ENCODE peak calls at places on chromosomes 4 and X, in nine cellular contexts. M is lower leg skin; I is MM.1S; G is uterus; E is HL-60; Z is coronary artery; N is CD8-positive, alpha-beta T cell; J is tibial nerve; T is brain microvascular endothelial cell. Y is an unnamed sample.

GRCh38 chr4:7988437-7988836 is 48.8 kb upstream of the AFAP1 start:
- DNase-seq in T (peak), E (no peak), G (no peak), M (no peak), N (no peak), J (no peak), Z (no peak), I (no peak), Y (no peak)

GRCh38 chrX:10172867-10173266 is 16.1 kb downstream of the CLCN4 start:
- DNase-seq in M (no peak), I (no peak), N (no peak), Z (no peak), G (no peak), E (no peak), J (no peak), T (no peak), Y (no peak)

GRCh38 chrX:67998540-67998939 is 434.8 kb downstream of the OPHN1 start:
- DNase-seq in I (no peak), N (no peak), T (no peak), J (no peak), M (no peak), Z (no peak), G (no peak), E (no peak), Y (no peak)

GRCh38 chrX:17590892-17591740 is 146.2 kb upstream of the SCML1 start:
- DNase-seq in G (peak), J (peak), I (peak), T (peak), M (no peak), Z (no peak), N (no peak), E (no peak), Y (peak)

GRCh38 chr4:177441803-177442622 is at the start of gene AGA:
- DNase-seq in E (peak), G (peak), T (peak), I (peak), Z (peak), N (peak), J (peak), M (peak), Y (peak)

GRCh38 chrX:154775611-154776349 is 13.1 kb downstream of the DKC1 start:
- DNase-seq in Z (no peak), I (peak), E (no peak), J (no peak), N (no peak), M (no peak), G (no peak), T (no peak), Y (no peak)

GRCh38 chr4:161188578-161188977 is 975.2 kb downstream of the FSTL5 start:
- DNase-seq in E (no peak), I (no peak), J (no peak), N (no peak), T (no peak), Z (no peak), G (no peak), M (no peak), Y (no peak)

GRCh38 chr4:142567199-142567598 is 278.9 kb downstream of the INPP4B start:
- DNase-seq in Z (no peak), M (no peak), G (no peak), I (no peak), E (no peak), N (peak), J (no peak), T (no peak), Y (no peak)

GRCh38 chrX:136028383-136028984 is 43.2 kb downstream of the SLC9A6 start:
- DNase-seq in N (no peak), M (no peak), Z (no peak), J (no peak), I (peak), T (no peak), E (no peak), G (no peak), Y (peak)

GRCh38 chr4:15654556-15655222 is 468 bp downstream of the FBXL5 start:
- DNase-seq in J (no peak), E (no peak), G (peak), T (peak), Z (peak), M (peak), N (peak), I (peak), Y (peak)

GRCh38 chr4:123990310-123990709 is 593.7 kb downstream of the SPRY1 start:
- DNase-seq in G (no peak), N (no peak), I (no peak), M (no peak), T (no peak), E (no peak), J (no peak), Z (no peak), Y (no peak)

GRCh38 chrX:86237482-86237881 is 89.2 kb downstream of the DACH2 start:
- DNase-seq in M (no peak), N (no peak), Z (no peak), T (no peak), G (no peak), J (no peak), E (no peak), I (no peak), Y (no peak)

GRCh38 chr4:14446311-14446710 is 556.0 kb upstream of the CPEB2 start:
- DNase-seq in G (no peak), N (no peak), T (peak), E (no peak), Z (no peak), J (no peak), I (no peak), M (no peak), Y (no peak)

GRCh38 chr4:42271096-42271495 is 118.6 kb upstream of the BEND4 start:
- DNase-seq in E (no peak), G (no peak), M (no peak), I (no peak), J (no peak), T (no peak), N (no peak), Z (no peak), Y (no peak)

GRCh38 chr4:87270144-87270543 is 49.7 kb upstream of the KLHL8 start:
- DNase-seq in E (no peak), N (no peak), I (no peak), T (peak), M (no peak), G (no peak), J (no peak), Z (no peak), Y (no peak)

GRCh38 chr4:4762300-4762699 is 97.2 kb upstream of the MSX1 start:
- DNase-seq in T (no peak), N (no peak), I (no peak), E (no peak), Z (no peak), M (peak), J (no peak), G (no peak), Y (no peak)

GRCh38 chrX:55007633-55008032 is 7.5 kb downstream of the APEX2 start:
- DNase-seq in I (no peak), T (peak), J (no peak), G (peak), Z (no peak), M (no peak), N (no peak), E (no peak), Y (no peak)

GRCh38 chrX:22742174-22742573 is 257.6 kb upstream of the DDX53 start:
- DNase-seq in Z (no peak), E (no peak), T (no peak), N (no peak), J (no peak), M (no peak), G (no peak), I (no peak), Y (no peak)

GRCh38 chr4:143514432-143514831 is 930 bp downstream of the SMARCA5 start:
- DNase-seq in T (peak), N (no peak), M (peak), J (peak), E (no peak), Z (peak), G (peak), I (peak), Y (peak)

GRCh38 chr4:183960021-183960420 is 54.9 kb downstream of the STOX2 start:
- DNase-seq in J (peak), G (peak), Z (no peak), I (no peak), T (peak), N (no peak), E (no peak), M (no peak), Y (no peak)

GRCh38 chr4:1566838-1567518 is 117.1 kb downstream of the FAM53A start:
- DNase-seq in E (no peak), T (no peak), Z (no peak), I (no peak), N (no peak), M (no peak), J (no peak), G (no peak), Y (no peak)

GRCh38 chr4:2940267-2941137 is 22.7 kb downstream of the NOP14 start:
- DNase-seq in J (no peak), N (no peak), E (no peak), M (peak), G (no peak), Z (peak), T (no peak), I (no peak), Y (no peak)

GRCh38 chrX:6778547-6779231 is 243.8 kb upstream of the VCX3A start:
- DNase-seq in T (no peak), J (no peak), Z (no peak), M (no peak), I (no peak), G (no peak), N (no peak), E (no peak), Y (no peak)

GRCh38 chr4:6608758-6609414 is 31.6 kb upstream of the MRFAP1 start:
- DNase-seq in E (no peak), T (peak), I (no peak), N (no peak), J (no peak), M (no peak), Z (no peak), G (no peak), Y (no peak)

GRCh38 chrX:153989971-153990655 is 17.6 kb downstream of the TMEM187 start:
- DNase-seq in J (no peak), G (no peak), Z (no peak), I (no peak), E (no peak), N (no peak), M (no peak), T (no peak), Y (no peak)

GRCh38 chrX:149903889-149904748 is 23.1 kb downstream of the MAGEA8 start:
- DNase-seq in M (no peak), J (no peak), E (no peak), N (no peak), Z (no peak), G (no peak), T (peak), I (peak), Y (no peak)

GRCh38 chrX:52078133-52078532 is 9.2 kb upstream of the MAGED4B start:
- DNase-seq in E (no peak), Z (no peak), G (no peak), I (no peak), M (no peak), J (no peak), N (no peak), T (no peak), Y (no peak)

GRCh38 chrX:95346854-95347253 is 1337.8 kb upstream of the DIAPH2 start:
- DNase-seq in M (no peak), Z (no peak), E (no peak), T (no peak), I (peak), G (no peak), N (no peak), J (no peak), Y (no peak)

GRCh38 chrX:148193759-148194158 is 212.6 kb downstream of the FMR1NB start:
- DNase-seq in Z (no peak), T (no peak), J (no peak), N (no peak), I (no peak), M (no peak), G (no peak), E (no peak), Y (no peak)
- TF ChIP-seq CTCF in Z (no peak), T (no peak), J (no peak), N (no peak), I (no peak), M (no peak), G (no peak), E (no peak), Y (no peak)

DNA sequence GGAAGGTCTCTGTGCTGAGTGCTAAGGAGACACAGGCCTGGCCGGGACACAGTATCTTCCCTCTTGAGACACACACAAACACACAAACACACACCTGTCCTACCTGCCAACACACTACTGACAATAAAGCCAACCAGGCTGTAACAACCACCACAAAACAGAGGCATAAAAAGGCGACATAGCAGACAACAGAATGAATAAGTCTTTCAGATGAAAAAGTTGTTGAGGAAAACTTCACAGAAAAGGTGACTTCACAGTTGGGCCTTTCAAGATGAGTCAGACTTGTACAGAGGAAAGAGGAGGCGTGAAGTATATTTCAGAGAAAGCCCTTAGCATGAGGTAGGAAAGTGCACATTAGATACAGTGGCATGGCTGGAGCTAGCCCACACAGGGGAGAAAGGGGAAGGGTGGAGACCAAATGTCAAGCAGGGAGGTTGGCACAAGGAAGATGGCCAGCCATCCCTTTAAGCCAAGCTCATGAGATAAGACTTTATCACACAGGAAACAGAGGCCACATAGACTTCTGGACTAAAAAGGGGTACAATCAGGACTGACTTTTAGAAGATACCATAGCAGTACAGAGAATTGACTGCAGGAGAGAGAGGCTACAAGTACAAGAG is 54.0 kb downstream of the SLC9A7 start:
- DNase-seq in N (no peak), M (no peak), G (no peak), I (no peak), J (no peak), T (peak), E (no peak), Z (no peak), Y (peak)
- TF ChIP-seq CTCF in N (no peak), M (no peak), G (no peak), I (no peak), J (no peak), T (no peak), E (no peak), Z (no peak), Y (no peak)

DNA sequence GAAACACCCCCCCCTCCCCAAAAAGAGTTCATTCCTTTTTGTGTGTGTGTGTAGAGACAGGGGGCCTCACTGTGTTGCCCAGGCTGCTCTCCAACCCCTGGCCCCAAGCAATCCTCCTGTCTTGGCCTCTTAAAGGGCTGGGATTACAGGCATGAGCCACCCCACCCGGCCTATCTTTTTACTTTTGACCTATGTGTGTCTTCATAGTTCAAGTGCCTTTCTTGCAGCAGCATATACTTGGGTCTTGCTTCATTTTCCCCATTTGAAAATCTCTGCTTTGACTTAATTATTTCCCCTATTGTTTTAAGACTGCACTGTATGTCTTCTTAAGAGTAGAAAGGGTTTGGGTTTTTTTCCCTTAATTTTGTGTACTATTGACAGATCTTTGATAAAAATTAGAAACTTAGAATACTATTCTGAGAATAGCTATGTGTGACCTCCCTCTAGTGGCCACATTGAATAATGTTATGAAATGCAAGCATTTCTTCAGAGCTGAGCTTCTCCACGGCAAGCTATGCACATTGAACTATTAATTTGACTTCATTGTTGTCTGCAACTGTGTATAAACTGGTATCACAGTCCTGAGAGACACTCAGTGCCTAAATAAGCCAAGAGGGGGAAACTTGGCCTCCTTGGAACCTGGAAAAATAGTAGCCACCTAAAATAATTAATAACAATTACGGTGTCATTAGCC is 8.7 kb upstream of the SLC25A4 start:
- DNase-seq in Z (no peak), N (no peak), G (no peak), I (peak), T (no peak), J (no peak), M (no peak), E (no peak), Y (peak)
- TF ChIP-seq CTCF in Z (peak), N (peak), G (peak), I (peak), T (peak), J (peak), M (no peak), E (peak), Y (peak)

DNA sequence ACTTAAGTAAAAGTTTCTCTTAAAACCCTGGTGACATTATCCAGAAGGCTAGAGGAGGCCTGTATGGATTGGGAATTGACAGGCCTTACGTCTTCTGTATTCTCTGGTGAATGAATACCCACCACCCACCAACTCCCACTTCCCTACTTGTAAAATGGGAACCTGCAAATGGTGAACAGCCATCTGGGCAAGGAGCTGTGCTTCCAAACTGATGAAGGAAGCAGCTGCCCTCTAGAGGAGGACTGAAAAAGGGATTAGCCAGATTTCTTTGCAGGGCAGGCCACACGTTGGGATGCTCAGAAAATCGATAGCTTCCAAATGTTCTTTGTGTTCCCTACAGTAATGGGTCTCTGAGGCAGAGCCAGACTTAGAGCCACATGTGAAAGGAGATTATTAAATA is 39.3 kb upstream of the LPAR4 start:
- DNase-seq in J (no peak), T (peak), M (no peak), N (no peak), E (no peak), Z (no peak), G (no peak), I (no peak), Y (no peak)
- TF ChIP-seq CTCF in J (no peak), T (peak), M (no peak), N (no peak), E (peak), Z (no peak), G (peak), I (peak), Y (peak)

GRCh38 chrX:40922307-40922706 is 162.9 kb upstream of the USP9X start:
- DNase-seq in N (no peak), E (no peak), M (no peak), I (peak), Z (no peak), T (peak), G (no peak), J (no peak), Y (no peak)
- TF ChIP-seq CTCF in N (no peak), E (no peak), M (no peak), I (peak), Z (no peak), T (peak), G (no peak), J (no peak), Y (no peak)

DNA sequence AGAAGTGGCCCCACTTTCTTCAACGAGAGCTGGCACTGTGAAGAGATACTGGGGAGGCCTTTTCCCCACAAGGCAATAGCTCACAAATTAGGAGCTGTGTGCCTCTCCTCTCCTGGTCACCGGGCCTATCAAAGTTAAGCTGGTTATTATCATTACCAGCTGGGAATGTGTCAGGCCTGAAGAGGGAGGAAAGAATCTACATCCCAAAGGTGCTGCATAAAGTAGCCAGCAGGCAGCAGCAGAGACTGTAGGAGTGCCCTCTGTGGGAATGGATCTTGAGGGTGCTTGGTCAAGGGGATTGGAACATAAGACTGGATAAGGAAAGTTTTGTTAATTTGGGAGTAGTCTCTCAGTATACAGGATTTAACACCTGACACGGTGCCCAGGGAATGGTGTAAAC is 9.1 kb upstream of the TMPRSS11D start:
- DNase-seq in G (no peak), N (no peak), J (no peak), T (no peak), M (no peak), E (no peak), I (no peak), Z (no peak), Y (no peak)
- TF ChIP-seq CTCF in G (no peak), N (no peak), J (no peak), T (peak), M (no peak), E (no peak), I (no peak), Z (no peak), Y (no peak)

DNA sequence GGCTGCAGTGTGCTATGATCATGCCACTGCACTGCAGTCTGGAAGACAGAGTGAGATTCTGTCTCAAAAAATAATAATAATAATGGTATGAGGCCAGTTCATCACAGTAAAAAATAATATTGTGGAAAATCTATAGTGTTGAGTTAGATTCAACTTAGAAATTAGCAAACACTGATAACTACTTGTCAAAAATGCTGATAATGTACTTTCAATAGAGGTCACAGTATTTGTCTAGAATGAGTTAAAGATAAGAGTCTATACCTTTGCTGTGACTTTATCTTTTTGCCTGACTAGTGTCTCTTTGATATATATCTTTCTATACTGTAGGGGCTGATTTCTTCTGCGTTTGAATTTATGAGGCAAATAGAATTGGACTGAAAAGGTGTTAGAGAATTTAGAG is 430.6 kb downstream of the RPA4 start:
- DNase-seq in N (no peak), M (no peak), E (no peak), I (no peak), J (no peak), Z (no peak), G (no peak), T (no peak), Y (no peak)
- TF ChIP-seq CTCF in N (no peak), M (no peak), E (no peak), I (no peak), J (no peak), Z (no peak), G (no peak), T (no peak), Y (no peak)

GRCh38 chr4:120286813-120287212 is 220.2 kb upstream of the MAD2L1 start:
- DNase-seq in M (no peak), N (no peak), G (no peak), I (no peak), J (no peak), E (no peak), T (no peak), Z (no peak), Y (no peak)
- TF ChIP-seq CTCF in M (no peak), N (no peak), G (no peak), I (no peak), J (no peak), E (no peak), T (peak), Z (no peak), Y (no peak)

GRCh38 chr4:74793757-74794340 is 474 bp downstream of the BTC start:
- DNase-seq in G (peak), Z (peak), M (peak), J (no peak), E (no peak), I (peak), N (no peak), T (no peak), Y (peak)

GRCh38 chr4:74790652-74791051 is 3.7 kb downstream of the BTC start:
- DNase-seq in E (no peak), Z (no peak), G (no peak), J (no peak), N (no peak), I (no peak), T (no peak), M (no peak), Y (no peak)

GRCh38 chr4:74789518-74789917 is 4.8 kb downstream of the BTC start:
- DNase-seq in E (no peak), N (no peak), T (no peak), Z (no peak), M (no peak), G (no peak), I (no peak), J (no peak), Y (no peak)

GRCh38 chr4:74796631-74797030 is 2.3 kb upstream of the BTC start:
- DNase-seq in T (no peak), G (no peak), J (no peak), M (no peak), N (no peak), Z (no peak), E (no peak), I (no peak), Y (no peak)

GRCh38 chr4:74794341-74794801 is at the start of gene BTC:
- DNase-seq in E (no peak), J (no peak), G (peak), T (no peak), N (no peak), M (no peak), Z (peak), I (peak), Y (peak)
- TF ChIP-seq CTCF in E (no peak), J (no peak), G (peak), T (peak), N (no peak), M (no peak), Z (no peak), I (peak), Y (no peak)